ENCODE peak calls at places on chromosomes 2 and 18, in eight cellular contexts. One of them, this sample, is unnamed.

GRCh38 chr2:163690896-163691295 is 44.9 kb downstream of the FIGN start:
- ATAC-seq in GM23338: no peak
- ATAC-seq in HCT116: no peak
- ATAC-seq in Panc1: no peak
- ATAC-seq in GM12878: no peak
- ATAC-seq in upper lobe of left lung: no peak
- ATAC-seq in HepG2: no peak
- ATAC-seq in K562: no peak
- ATAC-seq in this sample: no peak

GRCh38 chr2:224492531-224492930 is 90.6 kb upstream of the FAM124B start:
- ATAC-seq in GM23338: no peak
- ATAC-seq in HCT116: no peak
- ATAC-seq in Panc1: no peak
- ATAC-seq in GM12878: no peak
- ATAC-seq in upper lobe of left lung: no peak
- ATAC-seq in HepG2: no peak
- ATAC-seq in K562: no peak
- ATAC-seq in this sample: no peak

GRCh38 chr2:46561731-46562450 is 82.5 kb downstream of the TMEM247 start:
- ATAC-seq in GM23338: no peak
- ATAC-seq in HCT116: no peak
- ATAC-seq in Panc1: no peak
- ATAC-seq in GM12878: no peak
- ATAC-seq in upper lobe of left lung: no peak
- ATAC-seq in HepG2: no peak
- ATAC-seq in K562: no peak
- ATAC-seq in this sample: peak; percentile 83

GRCh38 chr2:27323592-27324285 is 842 bp upstream of the MPV17 start:
- ATAC-seq in GM23338: peak; percentile 5
- ATAC-seq in HCT116: no peak
- ATAC-seq in Panc1: peak; percentile 1
- ATAC-seq in GM12878: no peak
- ATAC-seq in upper lobe of left lung: no peak
- ATAC-seq in HepG2: no peak
- ATAC-seq in K562: peak; percentile 1
- ATAC-seq in this sample: no peak

GRCh38 chr2:206211657-206212255 is 52.1 kb downstream of the EEF1B2 start:
- ATAC-seq in GM23338: no peak
- ATAC-seq in HCT116: no peak
- ATAC-seq in Panc1: no peak
- ATAC-seq in GM12878: no peak
- ATAC-seq in upper lobe of left lung: no peak
- ATAC-seq in HepG2: no peak
- ATAC-seq in K562: no peak
- ATAC-seq in this sample: no peak

GRCh38 chr2:29606105-29606871 is 315.1 kb downstream of the ALK start:
- ATAC-seq in GM23338: no peak
- ATAC-seq in HCT116: no peak
- ATAC-seq in Panc1: no peak
- ATAC-seq in GM12878: no peak
- ATAC-seq in upper lobe of left lung: no peak
- ATAC-seq in HepG2: no peak
- ATAC-seq in K562: no peak
- ATAC-seq in this sample: no peak

GRCh38 chr2:96320326-96321229 is 4.5 kb upstream of the ITPRIPL1 start:
- ATAC-seq in GM23338: no peak
- ATAC-seq in HCT116: no peak
- ATAC-seq in Panc1: peak; percentile 17
- ATAC-seq in GM12878: peak; percentile 9
- ATAC-seq in upper lobe of left lung: no peak
- ATAC-seq in HepG2: no peak
- ATAC-seq in K562: peak; percentile 13
- ATAC-seq in this sample: no peak

GRCh38 chr2:42169869-42170465 is 814 bp downstream of the EML4 start:
- ATAC-seq in GM23338: peak; percentile 18
- ATAC-seq in HCT116: no peak
- ATAC-seq in Panc1: peak; percentile 5
- ATAC-seq in GM12878: peak; percentile 63
- ATAC-seq in upper lobe of left lung: peak; percentile 56
- ATAC-seq in HepG2: peak; percentile 36
- ATAC-seq in K562: peak; percentile 53
- ATAC-seq in this sample: peak; percentile 14

GRCh38 chr2:191109888-191110287 is 40.9 kb downstream of the STAT4 start:
- ATAC-seq in GM23338: no peak
- ATAC-seq in HCT116: no peak
- ATAC-seq in Panc1: no peak
- ATAC-seq in GM12878: peak; percentile 53
- ATAC-seq in upper lobe of left lung: no peak
- ATAC-seq in HepG2: no peak
- ATAC-seq in K562: no peak
- ATAC-seq in this sample: no peak

GRCh38 chr18:825891-826585 is 14.0 kb upstream of the YES1 start:
- ATAC-seq in GM23338: no peak
- ATAC-seq in HCT116: no peak
- ATAC-seq in Panc1: no peak
- ATAC-seq in GM12878: no peak
- ATAC-seq in upper lobe of left lung: no peak
- ATAC-seq in HepG2: no peak
- ATAC-seq in K562: peak; percentile 35
- ATAC-seq in this sample: no peak

GRCh38 chr2:20235655-20236302 is 10.8 kb upstream of the SDC1 start:
- ATAC-seq in GM23338: no peak
- ATAC-seq in HCT116: peak; percentile 4
- ATAC-seq in Panc1: no peak
- ATAC-seq in GM12878: no peak
- ATAC-seq in upper lobe of left lung: peak; percentile 73
- ATAC-seq in HepG2: no peak
- ATAC-seq in K562: peak; percentile 20
- ATAC-seq in this sample: no peak

GRCh38 chr2:69781321-69782248 is 39.7 kb downstream of the ANXA4 start:
- ATAC-seq in GM23338: peak; percentile 55
- ATAC-seq in HCT116: no peak
- ATAC-seq in Panc1: no peak
- ATAC-seq in GM12878: peak; percentile 88
- ATAC-seq in upper lobe of left lung: peak; percentile 77
- ATAC-seq in HepG2: peak; percentile 91
- ATAC-seq in K562: no peak
- ATAC-seq in this sample: peak; percentile 36

GRCh38 chr2:236577481-236578410 is 8.1 kb downstream of the ACKR3 start:
- ATAC-seq in GM23338: no peak
- ATAC-seq in HCT116: no peak
- ATAC-seq in Panc1: no peak
- ATAC-seq in GM12878: no peak
- ATAC-seq in upper lobe of left lung: no peak
- ATAC-seq in HepG2: no peak
- ATAC-seq in K562: no peak
- ATAC-seq in this sample: no peak
- H3K27ac ChIP-seq in GM23338: no peak overlapping the region
- H3K27ac ChIP-seq in HCT116: no peak overlapping the region
- H3K27ac ChIP-seq in Panc1: no peak overlapping the region
- H3K27ac ChIP-seq in GM12878: no peak overlapping the region
- H3K27ac ChIP-seq in upper lobe of left lung: no peak overlapping the region
- H3K27ac ChIP-seq in HepG2: no peak overlapping the region
- H3K27ac ChIP-seq in K562: no peak overlapping the region
- H3K27ac ChIP-seq in this sample: peak overlapping the region; percentile 60

GRCh38 chr2:101516349-101516748 is 41.4 kb upstream of the RFX8 start:
- ATAC-seq in GM23338: no peak
- ATAC-seq in HCT116: no peak
- ATAC-seq in Panc1: no peak
- ATAC-seq in GM12878: no peak
- ATAC-seq in upper lobe of left lung: no peak
- ATAC-seq in HepG2: no peak
- ATAC-seq in K562: no peak
- ATAC-seq in this sample: no peak

GRCh38 chr2:101518470-101519172 is 43.7 kb upstream of the RFX8 start:
- ATAC-seq in GM23338: peak; percentile 72
- ATAC-seq in HCT116: peak; percentile 84
- ATAC-seq in Panc1: peak; percentile 84
- ATAC-seq in GM12878: peak; percentile 38
- ATAC-seq in upper lobe of left lung: no peak
- ATAC-seq in HepG2: peak; percentile 87
- ATAC-seq in K562: peak; percentile 80
- ATAC-seq in this sample: peak; percentile 29

GRCh38 chr2:101517753-101518152 is 42.8 kb upstream of the RFX8 start:
- ATAC-seq in GM23338: peak; percentile 66
- ATAC-seq in HCT116: no peak
- ATAC-seq in Panc1: peak; percentile 23
- ATAC-seq in GM12878: no peak
- ATAC-seq in upper lobe of left lung: no peak
- ATAC-seq in HepG2: no peak
- ATAC-seq in K562: no peak
- ATAC-seq in this sample: peak; percentile 34

GRCh38 chr2:101515512-101515911 is 40.6 kb upstream of the RFX8 start:
- ATAC-seq in GM23338: no peak
- ATAC-seq in HCT116: no peak
- ATAC-seq in Panc1: no peak
- ATAC-seq in GM12878: no peak
- ATAC-seq in upper lobe of left lung: no peak
- ATAC-seq in HepG2: no peak
- ATAC-seq in K562: no peak
- ATAC-seq in this sample: peak; percentile 55

GRCh38 chr2:101516833-101517690 is 42.1 kb upstream of the RFX8 start:
- ATAC-seq in GM23338: no peak
- ATAC-seq in HCT116: peak; percentile 58
- ATAC-seq in Panc1: peak; percentile 86
- ATAC-seq in GM12878: no peak
- ATAC-seq in upper lobe of left lung: peak; percentile 26
- ATAC-seq in HepG2: peak; percentile 72
- ATAC-seq in K562: no peak
- ATAC-seq in this sample: no peak
- TF ChIP-seq POLR2AphosphoS5 in GM23338: no peak
- TF ChIP-seq POLR2AphosphoS5 in HCT116: no peak
- TF ChIP-seq POLR2AphosphoS5 in Panc1: no peak
- TF ChIP-seq POLR2AphosphoS5 in GM12878: no peak
- TF ChIP-seq POLR2AphosphoS5 in upper lobe of left lung: no peak
- TF ChIP-seq POLR2AphosphoS5 in HepG2: no peak
- TF ChIP-seq POLR2AphosphoS5 in K562: no peak
- TF ChIP-seq POLR2AphosphoS5 in this sample: peak; percentile 20

GRCh38 chr2:150569761-150570160 is 82.3 kb upstream of the RND3 start:
- ATAC-seq in GM23338: no peak
- ATAC-seq in HCT116: no peak
- ATAC-seq in Panc1: no peak
- ATAC-seq in GM12878: no peak
- ATAC-seq in upper lobe of left lung: no peak
- ATAC-seq in HepG2: no peak
- ATAC-seq in K562: no peak
- ATAC-seq in this sample: no peak
- H3K27ac ChIP-seq in GM23338: no peak overlapping the region
- H3K27ac ChIP-seq in HCT116: no peak overlapping the region
- H3K27ac ChIP-seq in Panc1: no peak overlapping the region
- H3K27ac ChIP-seq in GM12878: no peak overlapping the region
- H3K27ac ChIP-seq in upper lobe of left lung: no peak overlapping the region
- H3K27ac ChIP-seq in HepG2: no peak overlapping the region
- H3K27ac ChIP-seq in K562: no peak overlapping the region
- H3K27ac ChIP-seq in this sample: no peak overlapping the region

DNA sequence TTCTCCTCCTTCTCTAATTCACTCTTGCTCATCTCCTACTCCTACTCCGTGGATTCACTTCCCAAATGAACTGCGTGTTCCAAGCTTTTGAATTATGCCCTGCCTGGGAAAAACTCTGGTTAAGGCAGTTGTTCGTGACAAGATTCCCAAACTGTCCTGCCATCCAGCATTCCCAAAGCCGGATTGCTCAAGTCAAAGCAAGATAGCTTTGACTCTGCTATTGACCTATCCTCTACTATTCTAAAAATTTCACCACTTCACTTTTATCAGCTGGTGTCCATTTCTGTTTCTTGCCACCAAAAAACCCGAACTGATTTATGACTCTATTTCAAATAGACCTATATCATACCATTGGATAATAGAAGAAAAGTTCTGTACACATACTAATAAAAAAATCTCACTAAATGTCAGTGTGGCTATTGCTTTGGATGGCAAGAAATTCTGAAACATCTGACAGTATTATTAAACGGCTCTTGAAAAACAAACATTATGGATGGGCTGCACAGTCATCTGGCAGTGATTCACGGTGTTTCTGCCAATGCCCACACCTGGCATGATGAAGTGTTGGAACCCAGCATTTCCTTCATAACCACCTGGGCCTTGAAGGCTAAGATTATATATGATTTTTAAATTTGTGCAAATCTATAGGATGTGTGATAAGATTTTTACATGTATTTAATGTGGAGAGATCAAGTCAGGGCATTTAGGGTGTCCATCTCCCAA is 87.4 kb downstream of the NCKAP5 start:
- ATAC-seq in GM23338: no peak
- ATAC-seq in HCT116: no peak
- ATAC-seq in Panc1: no peak
- ATAC-seq in GM12878: no peak
- ATAC-seq in upper lobe of left lung: no peak
- ATAC-seq in HepG2: no peak
- ATAC-seq in K562: no peak
- ATAC-seq in this sample: no peak
- TF ChIP-seq POLR2AphosphoS5 in GM23338: no peak
- TF ChIP-seq POLR2AphosphoS5 in HCT116: no peak
- TF ChIP-seq POLR2AphosphoS5 in Panc1: no peak
- TF ChIP-seq POLR2AphosphoS5 in GM12878: no peak
- TF ChIP-seq POLR2AphosphoS5 in upper lobe of left lung: no peak
- TF ChIP-seq POLR2AphosphoS5 in HepG2: no peak
- TF ChIP-seq POLR2AphosphoS5 in K562: no peak
- TF ChIP-seq POLR2AphosphoS5 in this sample: no peak

DNA sequence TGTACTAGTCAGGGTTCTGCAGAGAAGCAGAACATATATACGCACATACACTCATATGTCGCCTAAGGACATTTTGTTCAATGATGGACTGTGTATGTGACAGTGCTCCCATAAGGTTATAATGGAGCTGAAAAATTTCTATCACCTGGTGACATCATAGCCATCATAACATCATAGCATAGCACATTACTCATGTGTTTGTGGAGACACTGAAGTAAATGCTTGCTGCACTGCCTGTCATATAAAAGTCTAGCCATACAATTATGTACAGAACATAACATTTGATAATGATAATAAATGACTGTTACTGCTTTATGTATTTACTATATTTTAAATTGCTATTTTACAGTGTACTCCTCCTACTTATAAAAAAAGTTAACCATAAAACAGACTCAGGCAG is 83.1 kb downstream of the TSN start:
- ATAC-seq in GM23338: no peak
- ATAC-seq in HCT116: no peak
- ATAC-seq in Panc1: no peak
- ATAC-seq in GM12878: no peak
- ATAC-seq in upper lobe of left lung: no peak
- ATAC-seq in HepG2: no peak
- ATAC-seq in K562: no peak
- ATAC-seq in this sample: no peak
- H3K27ac ChIP-seq in GM23338: no peak overlapping the region
- H3K27ac ChIP-seq in HCT116: no peak overlapping the region
- H3K27ac ChIP-seq in Panc1: no peak overlapping the region
- H3K27ac ChIP-seq in GM12878: no peak overlapping the region
- H3K27ac ChIP-seq in upper lobe of left lung: no peak overlapping the region
- H3K27ac ChIP-seq in HepG2: no peak overlapping the region
- H3K27ac ChIP-seq in K562: no peak overlapping the region
- H3K27ac ChIP-seq in this sample: no peak overlapping the region

This sample was measured in gastroesophageal sphincter.